ENCODE peak calls at places on chromosome 1, in five cellular contexts. M, O, J, Y and U are unnamed samples.

GRCh38 chr1:189431437-189431836 is 1046.2 kb downstream of the BRINP3 start:
- DNase-seq in M (no peak), O (no peak), J (no peak), Y (no peak), U (no peak)

GRCh38 chr1:37244815-37245214 is 210.5 kb upstream of the GRIK3 start:
- DNase-seq in M (no peak), O (no peak), J (no peak), Y (no peak), U (no peak)

GRCh38 chr1:54842206-54842915 is 41.2 kb upstream of the TTC22 start:
- DNase-seq in M (no peak), O (peak; percentile 28), J (no peak), Y (no peak), U (no peak)

GRCh38 chr1:85584264-85584781 is 3.8 kb downstream of the CCN1 start:
- DNase-seq in M (no peak), O (no peak), J (no peak), Y (no peak), U (no peak)

GRCh38 chr1:62832276-62832675 is 48.3 kb downstream of the ATG4C start:
- DNase-seq in M (no peak), O (no peak), J (no peak), Y (no peak), U (no peak)

GRCh38 chr1:36155560-36156328 is at the start of gene MAP7D1:
- DNase-seq in M (peak; percentile 77), O (peak; percentile 85), J (peak; percentile 98), Y (peak; percentile 86), U (peak; percentile 70)

GRCh38 chr1:162276493-162276892 is 100.2 kb downstream of the SPATA46 start:
- DNase-seq in M (no peak), O (no peak), J (no peak), Y (no peak), U (no peak)

GRCh38 chr1:79633456-79633855 is 626.9 kb upstream of the ADGRL4 start:
- DNase-seq in M (no peak), O (no peak), J (no peak), Y (no peak), U (no peak)

GRCh38 chr1:50603274-50604271 is 180.3 kb upstream of the DMRTA2 start:
- DNase-seq in M (no peak), O (no peak), J (no peak), Y (no peak), U (no peak)

GRCh38 chr1:31798433-31799195 is 17.2 kb downstream of the SPOCD1 start:
- DNase-seq in M (no peak), O (peak; percentile 45), J (no peak), Y (no peak), U (no peak)

GRCh38 chr1:41641941-41642527 is 157.6 kb upstream of the EDN2 start:
- DNase-seq in M (no peak), O (no peak), J (no peak), Y (no peak), U (no peak)

GRCh38 chr1:164602142-164602429 is 43.1 kb downstream of the PBX1 start:
- DNase-seq in M (no peak), O (peak; percentile 76), J (no peak), Y (no peak), U (peak; percentile 88)

GRCh38 chr1:151006331-151007052 is at the start of gene MINDY1:
- DNase-seq in M (peak; percentile 11), O (peak; percentile 72), J (peak; percentile 83), Y (peak; percentile 68), U (peak; percentile 85)

GRCh38 chr1:224564491-224565084 is 51.5 kb upstream of the CNIH3 start:
- DNase-seq in M (no peak), O (no peak), J (no peak), Y (no peak), U (no peak)

GRCh38 chr1:212949771-212950170 is 570 bp upstream of the VASH2 start:
- DNase-seq in M (no peak), O (no peak), J (no peak), Y (no peak), U (no peak)

GRCh38 chr1:22503721-22504410 is 52.2 kb downstream of the ZBTB40 start:
- DNase-seq in M (no peak), O (no peak), J (no peak), Y (no peak), U (no peak)

GRCh38 chr1:184545601-184546000 is 158.8 kb downstream of the C1orf21 start:
- DNase-seq in M (no peak), O (no peak), J (no peak), Y (no peak), U (no peak)

GRCh38 chr1:240737268-240737667 is 125.3 kb upstream of the GREM2 start:
- DNase-seq in M (no peak), O (no peak), J (no peak), Y (no peak), U (no peak)

GRCh38 chr1:64891440-64891815 is 74.9 kb downstream of the JAK1 start:
- DNase-seq in M (peak; percentile 13), O (no peak), J (no peak), Y (no peak), U (no peak)

GRCh38 chr1:64893921-64894320 is 72.4 kb downstream of the JAK1 start:
- DNase-seq in M (no peak), O (no peak), J (no peak), Y (no peak), U (no peak)

GRCh38 chr1:64890699-64891439 is 75.5 kb downstream of the JAK1 start:
- DNase-seq in M (no peak), O (no peak), J (no peak), Y (no peak), U (no peak)

GRCh38 chr1:64894438-64895196 is 71.7 kb downstream of the JAK1 start:
- DNase-seq in M (no peak), O (no peak), J (no peak), Y (no peak), U (no peak)

DNA sequence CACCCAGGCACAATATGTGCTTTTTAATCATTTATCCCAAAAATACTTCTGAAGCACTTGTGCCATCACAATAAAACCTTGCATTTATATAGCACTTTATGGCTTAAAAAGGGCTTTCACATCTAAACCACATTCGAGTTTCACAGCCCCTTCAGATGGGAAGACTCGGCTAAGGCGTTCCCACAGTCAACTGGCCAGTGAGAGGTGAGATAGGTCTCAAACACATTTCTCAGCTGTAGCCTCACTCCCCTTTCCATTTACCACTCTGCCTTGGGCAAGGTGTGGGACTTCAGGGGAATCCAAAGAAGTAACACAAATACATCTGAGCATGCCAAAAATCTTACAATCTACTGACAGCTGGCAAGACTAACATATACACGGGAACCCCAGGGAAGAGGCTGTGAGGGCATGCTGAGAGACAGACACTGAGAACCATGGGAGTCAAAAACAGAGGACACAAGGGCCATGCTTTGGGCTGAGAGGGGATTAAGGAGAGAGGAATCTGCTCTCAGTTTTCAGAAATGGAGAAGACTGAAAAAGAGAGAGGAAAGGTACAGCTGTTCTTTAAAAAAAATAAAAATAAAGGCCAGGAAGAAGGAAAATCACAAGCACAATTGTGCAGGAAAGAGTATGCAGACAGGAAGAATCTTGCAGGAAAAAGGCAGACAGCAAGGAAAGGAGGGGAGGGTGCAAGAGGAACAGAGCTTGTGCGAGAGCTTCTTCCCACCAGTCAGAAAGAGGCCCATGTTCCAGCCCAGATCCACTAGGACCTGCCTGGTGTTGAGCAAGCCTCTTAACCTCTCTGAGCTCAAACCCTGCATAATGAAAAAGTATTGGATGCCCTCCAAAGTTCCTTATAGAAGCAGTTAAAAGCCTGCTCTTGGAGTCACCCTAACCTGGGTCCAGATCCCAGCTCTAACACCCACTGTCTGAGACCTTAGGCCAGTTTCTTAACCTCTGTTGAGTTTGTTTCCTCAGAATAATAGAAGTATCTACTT is 73.5 kb downstream of the JAK1 start:
- DNase-seq in M (no peak), O (no peak), J (no peak), Y (no peak), U (no peak)
- H3K4me1 ChIP-seq in M (peaks cover 89% of the 10 kb centered on the region), O (peaks cover 11% of the 10 kb centered on the region), J (peaks cover 98% of the 10 kb centered on the region), Y (peaks cover 4% of the 10 kb centered on the region), U (peaks cover 6% of the 10 kb centered on the region)

GRCh38 chr1:110533230-110533629 is 14.3 kb upstream of the KCNA10 start:
- DNase-seq in M (no peak), O (no peak), J (no peak), Y (no peak), U (no peak)
- TF ChIP-seq CTCF in M (no peak), O (no peak), J (no peak), Y (no peak), U (no peak)

GRCh38 chr1:30452170-30452569 is 271.2 kb downstream of the MATN1 start:
- DNase-seq in M (no peak), O (no peak), J (no peak), Y (no peak), U (no peak)
- H3K4me1 ChIP-seq in M (no peaks in the 10 kb centered on the region), O (no peaks in the 10 kb centered on the region), J (no peaks in the 10 kb centered on the region), Y (no peaks in the 10 kb centered on the region), U (no peaks in the 10 kb centered on the region)

GRCh38 chr1:92834617-92835016 is 2.8 kb downstream of the RPL5 start:
- DNase-seq in M (no peak), O (no peak), J (no peak), Y (no peak), U (no peak)

GRCh38 chr1:92831762-92832536 is at the start of gene RPL5:
- DNase-seq in M (peak; percentile 95), O (peak; percentile 96), J (peak; percentile 98), Y (peak; percentile 97), U (peak; percentile 94)

GRCh38 chr1:92832537-92833160 is 809 bp downstream of the RPL5 start:
- DNase-seq in M (no peak), O (no peak), J (no peak), Y (no peak), U (no peak)

GRCh38 chr1:92831368-92831761 is 475 bp upstream of the RPL5 start:
- DNase-seq in M (no peak), O (no peak), J (no peak), Y (no peak), U (no peak)

DNA sequence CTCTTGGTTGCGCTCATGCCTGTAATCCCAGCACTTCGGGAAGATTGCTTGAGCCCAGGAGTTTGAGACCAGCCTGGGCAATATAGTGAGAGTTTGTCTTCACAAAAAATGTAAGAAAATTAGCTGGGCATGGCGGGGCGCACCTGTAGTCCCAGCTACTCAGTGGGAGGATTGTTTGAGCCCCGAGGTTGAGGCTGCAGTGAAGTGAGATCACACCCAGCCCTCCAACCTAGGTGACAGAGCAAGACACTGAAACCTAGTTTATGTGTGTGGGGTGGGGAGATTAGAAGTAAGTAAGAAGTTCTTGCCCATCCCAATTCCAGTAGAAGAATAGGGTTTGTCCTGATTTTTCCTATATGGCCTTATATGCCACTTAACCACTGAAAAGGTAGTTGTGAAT is 2.0 kb downstream of the RPL5 start:
- DNase-seq in M (no peak), O (no peak), J (no peak), Y (no peak), U (no peak)
- TF ChIP-seq CTCF in M (no peak), O (no peak), J (no peak), Y (no peak), U (no peak)

GRCh38 chr1:2288308-2288707 is 60.2 kb downstream of the SKI start:
- DNase-seq in M (no peak), O (no peak), J (no peak), Y (no peak), U (no peak)
- H3K4me1 ChIP-seq in M (peaks cover 63% of the 10 kb centered on the region), O (peaks cover 29% of the 10 kb centered on the region), J (peaks cover 74% of the 10 kb centered on the region), Y (peaks cover 60% of the 10 kb centered on the region), U (no peaks in the 10 kb centered on the region)

GRCh38 chr1:47147047-47147785 is 10.0 kb downstream of the CYP4A22 start:
- DNase-seq in M (no peak), O (no peak), J (no peak), Y (no peak), U (no peak)
- TF ChIP-seq CTCF in M (no peak), O (no peak), J (no peak), Y (no peak), U (no peak)

DNA sequence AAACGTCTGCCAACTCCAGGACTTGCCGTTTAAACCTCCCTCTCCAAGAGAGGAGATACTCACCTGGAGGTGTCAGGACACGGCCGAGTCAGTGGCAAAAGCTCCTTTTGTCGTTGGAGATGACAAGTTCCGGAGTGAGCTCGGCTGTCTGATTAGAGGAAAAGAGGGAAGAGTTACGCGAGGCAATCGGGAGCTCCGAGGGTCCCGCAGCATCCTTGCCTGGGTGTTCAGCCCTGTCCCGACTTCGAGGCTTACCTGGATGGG is 497 bp downstream of the ID3 start:
- DNase-seq in M (no peak), O (no peak), J (no peak), Y (no peak), U (no peak)
- H3K4me1 ChIP-seq in M (peaks cover 59% of the 10 kb centered on the region), O (peaks cover 7% of the 10 kb centered on the region), J (peaks cover 89% of the 10 kb centered on the region), Y (peaks cover 3% of the 10 kb centered on the region), U (peaks cover 71% of the 10 kb centered on the region)